ENCODE peak calls at places on chromosomes 4 and X, in nine cellular contexts. U is suprapubic skin; O is hepatic stellate cell; W is H9; E is epithelial cell of esophagus; F is astrocyte of the hippocampus; H is adrenal gland; B is CD4-positive, alpha-beta memory T cell; Q is stimulated activated CD4-positive, alpha-beta T cell treated with anti-CD3 and anti-CD28 coated beads, TNF-alpha, amount 100 ng/mL, for 24 hours. M is an unnamed sample.

GRCh38 chr4:48227662-48228061 is 42.0 kb downstream of the TEC start:
- DNase-seq in U (no peak), O (no peak), W (no peak), E (no peak), F (no peak), H (no peak), B (no peak), Q (no peak), M (no peak)

GRCh38 chrX:19739683-19740082 is 147.7 kb downstream of the SH3KBP1 start:
- DNase-seq in U (peak; percentile 63), O (peak; percentile 70), W (peak; percentile 59), E (peak; percentile 71), F (peak; percentile 74), H (peak; percentile 56), B (peak; percentile 44), Q (no peak), M (no peak)

GRCh38 chr4:145108128-145108527 is 10.0 kb downstream of the ABCE1 start:
- DNase-seq in U (no peak), O (no peak), W (no peak), E (no peak), F (no peak), H (no peak), B (no peak), Q (no peak), M (no peak)

GRCh38 chr4:116531026-116531425 is 554.4 kb downstream of the TRAM1L1 start:
- DNase-seq in U (no peak), O (no peak), W (no peak), E (no peak), F (no peak), H (no peak), B (no peak), Q (no peak), M (no peak)

GRCh38 chrX:120791013-120791643 is 84.5 kb downstream of the CT47B1 start:
- DNase-seq in U (no peak), O (peak; percentile 8), W (no peak), E (peak; percentile 47), F (peak; percentile 75), H (peak; percentile 82), B (no peak), Q (no peak), M (no peak)

GRCh38 chrX:107429090-107429489 is 20.4 kb upstream of the FRMPD3 start:
- DNase-seq in U (no peak), O (no peak), W (peak; percentile 67), E (peak; percentile 35), F (peak; percentile 2), H (peak; percentile 33), B (peak; percentile 18), Q (no peak), M (no peak)

GRCh38 chrX:110418857-110419249 is 60.2 kb downstream of the RTL9 start:
- DNase-seq in U (no peak), O (no peak), W (no peak), E (peak; percentile 29), F (peak; percentile 44), H (no peak), B (no peak), Q (no peak), M (no peak)

GRCh38 chr4:95513022-95513421 is 35.8 kb downstream of the UNC5C start:
- DNase-seq in U (no peak), O (no peak), W (no peak), E (no peak), F (no peak), H (no peak), B (no peak), Q (no peak), M (no peak)

GRCh38 chr4:126318376-126318775 is 1003.6 kb downstream of the FAT4 start:
- DNase-seq in U (no peak), O (no peak), W (no peak), E (no peak), F (no peak), H (no peak), B (no peak), Q (no peak), M (no peak)

GRCh38 chr4:163448541-163449203 is 24.9 kb downstream of the TKTL2 start:
- DNase-seq in U (no peak), O (peak; percentile 12), W (no peak), E (peak; percentile 88), F (peak; percentile 59), H (no peak), B (no peak), Q (no peak), M (no peak)

GRCh38 chr4:36351082-36351666 is 69.8 kb downstream of the DTHD1 start:
- DNase-seq in U (peak; percentile 66), O (peak; percentile 1), W (peak; percentile 59), E (peak; percentile 72), F (peak; percentile 79), H (peak; percentile 77), B (peak; percentile 70), Q (peak; percentile 50), M (no peak)

GRCh38 chrX:40176979-40177430 is 79.2 kb upstream of the BCOR start:
- DNase-seq in U (peak; percentile 65), O (peak; percentile 50), W (peak; percentile 52), E (no peak), F (peak; percentile 40), H (peak; percentile 79), B (no peak), Q (no peak), M (no peak)

GRCh38 chr4:153471691-153472080 is 5.5 kb downstream of the TMEM131L start:
- DNase-seq in U (no peak), O (no peak), W (no peak), E (peak; percentile 77), F (no peak), H (no peak), B (peak; percentile 76), Q (no peak), M (no peak)